ENCODE peak calls at places on chromosomes 4 and X, in six cellular contexts. One of them, this sample, is unnamed.
A peak's percentile ranks its signal among the peaks of the same experiment; 100 is the strongest.

GRCh38 chr4:52861879-52862604 is at the start of gene RASL11B:
- DNase-seq in transverse colon: peak; percentile 84
- DNase-seq in CD14-positive monocyte: peak; percentile 67
- DNase-seq in right atrium auricular region: peak; percentile 87
- DNase-seq in memory B cell: peak; percentile 80
- DNase-seq in stimulated activated CD8-positive, alpha-beta memory T cell treated with anti-CD3 and anti-CD28 coated beads, Interleukin-15, amount 100 ng/mL, for 1 hour: peak; percentile 59
- DNase-seq in this sample: peak; percentile 58

GRCh38 chr4:169062861-169063197 is 52.8 kb upstream of the CBR4 start:
- DNase-seq in right atrium auricular region: no peak
- DNase-seq in stimulated activated CD8-positive, alpha-beta memory T cell treated with anti-CD3 and anti-CD28 coated beads, Interleukin-15, amount 100 ng/mL, for 1 hour: no peak
- DNase-seq in memory B cell: no peak
- DNase-seq in transverse colon: no peak
- DNase-seq in CD14-positive monocyte: no peak
- DNase-seq in this sample: no peak

GRCh38 chr4:174005422-174005821 is 278.0 kb downstream of the FBXO8 start:
- DNase-seq in right atrium auricular region: no peak
- DNase-seq in CD14-positive monocyte: no peak
- DNase-seq in memory B cell: no peak
- DNase-seq in transverse colon: no peak
- DNase-seq in stimulated activated CD8-positive, alpha-beta memory T cell treated with anti-CD3 and anti-CD28 coated beads, Interleukin-15, amount 100 ng/mL, for 1 hour: no peak
- DNase-seq in this sample: no peak

GRCh38 chrX:107485019-107485418 is 35.6 kb downstream of the FRMPD3 start:
- DNase-seq in memory B cell: no peak
- DNase-seq in CD14-positive monocyte: no peak
- DNase-seq in transverse colon: no peak
- DNase-seq in right atrium auricular region: no peak
- DNase-seq in stimulated activated CD8-positive, alpha-beta memory T cell treated with anti-CD3 and anti-CD28 coated beads, Interleukin-15, amount 100 ng/mL, for 1 hour: no peak
- DNase-seq in this sample: no peak

GRCh38 chrX:40415675-40416074 is 165.1 kb upstream of the ATP6AP2 start:
- DNase-seq in right atrium auricular region: no peak
- DNase-seq in stimulated activated CD8-positive, alpha-beta memory T cell treated with anti-CD3 and anti-CD28 coated beads, Interleukin-15, amount 100 ng/mL, for 1 hour: no peak
- DNase-seq in memory B cell: no peak
- DNase-seq in CD14-positive monocyte: no peak
- DNase-seq in transverse colon: no peak
- DNase-seq in this sample: no peak

GRCh38 chrX:64394874-64395567 is at the start of gene MTMR8:
- DNase-seq in memory B cell: peak; percentile 66
- DNase-seq in stimulated activated CD8-positive, alpha-beta memory T cell treated with anti-CD3 and anti-CD28 coated beads, Interleukin-15, amount 100 ng/mL, for 1 hour: peak; percentile 54
- DNase-seq in transverse colon: peak; percentile 83
- DNase-seq in right atrium auricular region: peak; percentile 68
- DNase-seq in CD14-positive monocyte: peak; percentile 52
- DNase-seq in this sample: peak; percentile 64

GRCh38 chrX:41350150-41350975 is 16.4 kb downstream of the DDX3X start:
- DNase-seq in memory B cell: no peak
- DNase-seq in transverse colon: no peak
- DNase-seq in CD14-positive monocyte: no peak
- DNase-seq in stimulated activated CD8-positive, alpha-beta memory T cell treated with anti-CD3 and anti-CD28 coated beads, Interleukin-15, amount 100 ng/mL, for 1 hour: no peak
- DNase-seq in right atrium auricular region: peak; percentile 30
- DNase-seq in this sample: no peak

GRCh38 chr4:8472166-8472688 is 31.6 kb downstream of the TRMT44 start:
- DNase-seq in memory B cell: no peak
- DNase-seq in CD14-positive monocyte: no peak
- DNase-seq in transverse colon: no peak
- DNase-seq in stimulated activated CD8-positive, alpha-beta memory T cell treated with anti-CD3 and anti-CD28 coated beads, Interleukin-15, amount 100 ng/mL, for 1 hour: no peak
- DNase-seq in right atrium auricular region: no peak
- DNase-seq in this sample: no peak

GRCh38 chrX:44244008-44244407 is 99.5 kb downstream of the EFHC2 start:
- DNase-seq in stimulated activated CD8-positive, alpha-beta memory T cell treated with anti-CD3 and anti-CD28 coated beads, Interleukin-15, amount 100 ng/mL, for 1 hour: no peak
- DNase-seq in right atrium auricular region: no peak
- DNase-seq in transverse colon: no peak
- DNase-seq in CD14-positive monocyte: no peak
- DNase-seq in memory B cell: no peak
- DNase-seq in this sample: peak; percentile 3

GRCh38 chrX:17441965-17442364 is 67.0 kb downstream of the NHS start:
- DNase-seq in transverse colon: no peak
- DNase-seq in right atrium auricular region: no peak
- DNase-seq in stimulated activated CD8-positive, alpha-beta memory T cell treated with anti-CD3 and anti-CD28 coated beads, Interleukin-15, amount 100 ng/mL, for 1 hour: no peak
- DNase-seq in memory B cell: no peak
- DNase-seq in CD14-positive monocyte: no peak
- DNase-seq in this sample: peak; percentile 17

GRCh38 chrX:47232803-47233332 is at the start of gene USP11:
- DNase-seq in right atrium auricular region: no peak
- DNase-seq in stimulated activated CD8-positive, alpha-beta memory T cell treated with anti-CD3 and anti-CD28 coated beads, Interleukin-15, amount 100 ng/mL, for 1 hour: no peak
- DNase-seq in memory B cell: no peak
- DNase-seq in transverse colon: peak; percentile 50
- DNase-seq in CD14-positive monocyte: no peak
- DNase-seq in this sample: no peak

GRCh38 chr4:140876597-140877364 is 120.6 kb upstream of the TBC1D9 start:
- DNase-seq in transverse colon: no peak
- DNase-seq in CD14-positive monocyte: no peak
- DNase-seq in stimulated activated CD8-positive, alpha-beta memory T cell treated with anti-CD3 and anti-CD28 coated beads, Interleukin-15, amount 100 ng/mL, for 1 hour: no peak
- DNase-seq in right atrium auricular region: no peak
- DNase-seq in memory B cell: no peak
- DNase-seq in this sample: no peak